ENCODE peak calls at places on chromosomes 16 and 17, in six cellular contexts. D, K, M, C, Y and V are unnamed samples.

GRCh38 chr17:37361543-37361942 is 14.2 kb upstream of the C17orf78 start:
- DNase-seq in M (no peak), C (no peak), D (no peak), K (no peak), Y (no peak), V (no peak)

GRCh38 chr17:14197582-14197981 is 39.1 kb downstream of the CDRT15 start:
- DNase-seq in K (no peak), Y (peak; percentile 38), C (no peak), M (no peak), D (no peak), V (no peak)

GRCh38 chr16:28309811-28310311 is 17.5 kb downstream of the SBK1 start:
- DNase-seq in K (no peak), D (no peak), M (no peak), Y (no peak), C (no peak), V (no peak)

GRCh38 chr17:42691021-42691545 is 8.8 kb downstream of the CNTNAP1 start:
- DNase-seq in Y (no peak), D (no peak), C (no peak), M (no peak), K (no peak), V (no peak)

GRCh38 chr16:77898671-77899211 is 110.4 kb downstream of the VAT1L start:
- DNase-seq in K (no peak), D (peak; percentile 61), M (peak; percentile 14), C (no peak), Y (no peak), V (peak; percentile 80)

GRCh38 chr17:34366051-34366450 is 3.0 kb upstream of the CCL1 start:
- DNase-seq in C (no peak), M (no peak), D (no peak), K (no peak), Y (no peak), V (no peak)

GRCh38 chr16:19840524-19841110 is 44.0 kb downstream of the GPRC5B start:
- DNase-seq in Y (no peak), D (no peak), C (no peak), K (peak; percentile 74), M (no peak), V (no peak)

GRCh38 chr17:77324227-77324626 is 183.5 kb downstream of the SEC14L1 start:
- DNase-seq in C (peak; percentile 6), K (no peak), Y (peak; percentile 21), D (no peak), M (peak; percentile 7), V (no peak)

GRCh38 chr16:27245276-27246231 is 23.0 kb downstream of the NSMCE1 start:
- DNase-seq in D (no peak), M (no peak), C (no peak), Y (no peak), K (no peak), V (peak; percentile 93)

GRCh38 chr17:9204623-9205329 is 183.5 kb downstream of the NTN1 start:
- DNase-seq in M (no peak), C (no peak), Y (no peak), D (no peak), K (no peak), V (no peak)

GRCh38 chr17:13765701-13766100 is 164.0 kb upstream of the HS3ST3A1 start:
- DNase-seq in C (no peak), Y (no peak), K (peak; percentile 36), M (no peak), D (no peak), V (no peak)

GRCh38 chr17:17661134-17661533 is 20.1 kb upstream of the RAI1 start:
- DNase-seq in M (peak; percentile 64), Y (no peak), D (no peak), C (no peak), K (no peak), V (no peak)

GRCh38 chr17:17663160-17664072 is 17.8 kb upstream of the RAI1 start:
- DNase-seq in C (peak; percentile 92), Y (peak; percentile 44), M (no peak), D (peak; percentile 82), K (peak; percentile 84), V (peak; percentile 83)

GRCh38 chr17:17659340-17659739 is 21.9 kb upstream of the RAI1 start:
- DNase-seq in K (no peak), C (no peak), M (no peak), D (no peak), Y (no peak), V (no peak)

GRCh38 chr17:17664073-17664470 is 17.2 kb upstream of the RAI1 start:
- DNase-seq in K (no peak), M (no peak), D (no peak), C (no peak), Y (no peak), V (no peak)

GRCh38 chr17:17661834-17662233 is 19.4 kb upstream of the RAI1 start:
- DNase-seq in Y (no peak), C (no peak), M (no peak), D (no peak), K (peak; percentile 31), V (no peak)
- TF ChIP-seq CTCF in Y (no peak), C (no peak), M (no peak), D (no peak), K (no peak), V (no peak)

GRCh38 chr17:66255112-66255511 is 25.9 kb upstream of the APOH start:
- DNase-seq in K (peak; percentile 73), D (no peak), Y (no peak), C (peak; percentile 52), M (peak; percentile 29), V (peak; percentile 57)
- TF ChIP-seq CTCF in K (peak; percentile 77), D (peak; percentile 72), Y (peak; percentile 74), C (peak; percentile 36), M (peak; percentile 42), V (peak; percentile 72)

GRCh38 chr17:17983776-17984175 is 11.1 kb downstream of the DRC3 start:
- DNase-seq in M (no peak), K (no peak), Y (no peak), C (no peak), D (no peak), V (no peak)

GRCh38 chr17:17985153-17985552 is 12.5 kb downstream of the DRC3 start:
- DNase-seq in K (no peak), C (no peak), M (no peak), D (no peak), Y (no peak), V (no peak)

GRCh38 chr17:17987187-17987896 is 14.7 kb downstream of the DRC3 start:
- DNase-seq in Y (no peak), D (no peak), K (no peak), M (no peak), C (no peak), V (no peak)

GRCh38 chr17:17983376-17983775 is 10.7 kb downstream of the DRC3 start:
- DNase-seq in K (no peak), D (no peak), C (no peak), M (no peak), Y (peak; percentile 83), V (no peak)

GRCh38 chr17:17985555-17985954 is 12.9 kb downstream of the DRC3 start:
- DNase-seq in Y (no peak), C (peak; percentile 64), M (no peak), K (peak; percentile 21), D (no peak), V (no peak)
- TF ChIP-seq CTCF in Y (no peak), C (peak; percentile 31), M (no peak), K (peak; percentile 42), D (peak; percentile 37), V (no peak)

GRCh38 chr16:979106-979505 is 2.5 kb upstream of the SOX8 start:
- DNase-seq in Y (no peak), K (no peak), C (no peak), M (no peak), D (no peak), V (no peak)

GRCh38 chr16:978403-978802 is 3.2 kb upstream of the SOX8 start:
- DNase-seq in Y (no peak), D (no peak), C (no peak), K (no peak), M (no peak), V (no peak)

GRCh38 chr16:980595-980854 is 1.0 kb upstream of the SOX8 start:
- DNase-seq in M (no peak), C (no peak), D (no peak), Y (no peak), K (no peak), V (no peak)

GRCh38 chr16:981695-982151 is at the start of gene SOX8:
- DNase-seq in M (no peak), Y (peak; percentile 43), C (no peak), K (peak; percentile 82), D (no peak), V (no peak)

DNA sequence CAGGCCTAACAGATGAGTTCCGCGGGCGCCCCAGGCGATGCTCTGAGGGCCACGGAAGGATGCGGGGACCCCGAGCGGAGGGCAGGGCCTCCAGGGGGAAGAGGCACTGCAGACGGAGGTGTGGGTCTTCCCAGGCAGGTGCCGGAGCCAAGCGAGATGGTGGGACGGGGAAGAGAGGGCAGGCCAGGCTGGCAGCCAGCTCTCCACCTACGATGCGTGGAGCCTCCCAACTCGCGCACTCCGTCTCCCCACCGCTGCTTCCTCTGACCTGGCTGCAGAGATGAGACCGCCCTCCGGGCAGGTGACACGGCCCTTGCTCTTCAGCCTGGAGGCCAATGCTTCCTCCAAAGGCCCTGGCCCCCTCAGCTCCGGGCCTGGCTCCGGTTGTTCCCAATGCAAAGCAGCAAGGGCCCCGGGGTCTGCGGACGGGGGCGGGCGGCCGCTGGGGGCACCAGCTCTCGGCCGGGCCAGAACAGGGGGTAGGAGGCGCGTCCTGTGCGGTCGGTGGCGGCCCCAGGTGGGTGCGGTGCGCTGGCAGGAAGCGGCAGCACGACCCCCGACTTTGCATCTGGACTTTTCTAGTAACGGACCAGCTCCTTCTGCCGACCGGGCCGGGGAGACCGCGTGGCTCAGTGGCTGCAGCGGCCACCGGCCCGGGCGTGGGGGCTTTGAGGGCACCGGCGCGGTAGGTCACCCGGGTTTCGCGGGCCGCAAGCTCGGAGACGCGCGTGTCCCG is 1.5 kb upstream of the SOX8 start:
- DNase-seq in M (no peak), D (no peak), C (no peak), Y (no peak), K (peak; percentile 23), V (no peak)
- TF ChIP-seq CTCF in M (no peak), D (no peak), C (no peak), Y (no peak), K (no peak), V (no peak)

DNA sequence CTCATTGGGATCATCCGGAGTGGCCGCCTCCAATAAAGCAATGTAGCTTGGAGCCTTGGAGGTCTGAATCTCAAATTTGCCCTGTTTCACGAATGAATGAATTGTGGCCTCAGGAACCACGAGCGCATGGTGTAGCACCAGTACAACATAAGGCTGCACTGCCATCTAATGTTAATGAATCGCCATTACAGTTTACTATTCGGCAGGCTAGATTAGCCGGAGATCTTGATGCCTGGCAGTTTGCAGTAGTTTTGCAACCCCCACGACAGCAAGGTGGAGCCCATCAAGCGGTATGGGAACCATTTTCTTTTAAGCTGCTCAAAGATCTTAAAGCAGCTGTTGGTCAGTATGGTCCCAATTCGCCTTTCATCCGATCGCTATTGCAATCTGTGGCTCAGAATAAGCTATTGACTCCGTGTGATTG is 18.8 kb downstream of the ALOX15B start:
- DNase-seq in Y (peak; percentile 64), D (peak; percentile 40), M (peak; percentile 62), K (peak; percentile 83), C (peak; percentile 79), V (peak; percentile 44)
- TF ChIP-seq CTCF in Y (peak; percentile 80), D (peak; percentile 74), M (peak; percentile 39), K (peak; percentile 73), C (peak; percentile 79), V (peak; percentile 68)